ENCODE peak calls at places on chromosomes 7 and 10, in four cellular contexts. G, A, Q and U are unnamed samples.

GRCh38 chr7:101506531-101506930 is 122.6 kb downstream of the MYL10 start:
- DNase-seq in A (no peak), Q (no peak), G (no peak), U (no peak)

GRCh38 chr10:49474901-49475300 is 64.0 kb downstream of the ERCC6 start:
- DNase-seq in A (no peak), Q (peak), G (no peak), U (peak)

GRCh38 chr10:24981161-24981710 is 28.8 kb upstream of the PRTFDC1 start:
- DNase-seq in G (no peak), Q (peak), A (no peak), U (no peak)

GRCh38 chr7:128937647-128938523 is at the start of gene IRF5:
- DNase-seq in Q (no peak), A (no peak), G (no peak), U (peak)

GRCh38 chr10:22590115-22590514 is 124.3 kb downstream of the PIP4K2A start:
- DNase-seq in Q (no peak), G (no peak), A (no peak), U (peak)

GRCh38 chr10:69899727-69900595 is 98.3 kb downstream of the COL13A1 start:
- DNase-seq in A (no peak), Q (no peak), G (no peak), U (no peak)

GRCh38 chr10:126500866-126501265 is 112.6 kb upstream of the ADAM12 start:
- DNase-seq in Q (peak), G (no peak), A (no peak), U (peak)

GRCh38 chr10:51092402-51092801 is 18.1 kb downstream of the PRKG1 start:
- DNase-seq in A (no peak), Q (peak), G (no peak), U (no peak)

GRCh38 chr10:114520453-114520852 is 116.2 kb upstream of the AFAP1L2 start:
- DNase-seq in G (no peak), A (no peak), Q (peak), U (peak)

GRCh38 chr10:59508956-59509355 is 146.6 kb upstream of the FAM13C start:
- DNase-seq in G (no peak), Q (no peak), A (no peak), U (no peak)